ENCODE peak calls at places on chromosomes 11 and 22, in eight cellular contexts. B is GM23338, V is OCI-LY7, Z is MM.1S, L is SK-N-SH, M is HCT116, F is PC-3, D is hepatocyte. S is an unnamed sample.

GRCh38 chr11:89436071-89436470 is 55.1 kb downstream of the NOX4 start:
- DNase-seq in B (no peak), V (no peak), Z (no peak), L (no peak), M (no peak), F (no peak), D (peak), S (peak)

GRCh38 chr11:6353367-6353987 is 33.2 kb upstream of the CAVIN3 start:
- DNase-seq in B (peak), V (peak), Z (peak), L (peak), M (peak), F (peak), D (peak), S (peak)

GRCh38 chr22:17781319-17782031 is 7.2 kb upstream of the BID start:
- DNase-seq in B (no peak), V (peak), Z (peak), L (peak), M (no peak), F (peak), D (peak), S (no peak)

GRCh38 chr11:83070044-83070877 is 1.4 kb downstream of the RAB30 start:
- DNase-seq in B (peak), V (no peak), Z (no peak), L (no peak), M (no peak), F (peak), D (peak), S (peak)

GRCh38 chr11:14519692-14520085 is 497 bp downstream of the PSMA1 start:
- DNase-seq in B (no peak), V (peak), Z (no peak), L (no peak), M (no peak), F (peak), D (no peak), S (no peak)

GRCh38 chr22:39724857-39725256 is 154.3 kb downstream of the CACNA1I start:
- DNase-seq in B (no peak), V (no peak), Z (no peak), L (no peak), M (no peak), F (no peak), D (no peak), S (no peak)

GRCh38 chr11:78256962-78257361 is 68.2 kb downstream of the USP35 start:
- DNase-seq in B (no peak), V (no peak), Z (no peak), L (no peak), M (no peak), F (no peak), D (peak), S (no peak)

GRCh38 chr22:27179161-27179560 is 521.8 kb downstream of the MIAT start:
- DNase-seq in B (no peak), V (no peak), Z (no peak), L (no peak), M (no peak), F (no peak), D (no peak), S (no peak)

GRCh38 chr22:50702821-50703725 is 30.4 kb downstream of the SHANK3 start:
- DNase-seq in B (no peak), V (no peak), Z (no peak), L (no peak), M (no peak), F (no peak), D (no peak), S (no peak)

GRCh38 chr11:33551051-33551450 is 149.6 kb downstream of the C11orf91 start:
- DNase-seq in B (no peak), V (no peak), Z (no peak), L (no peak), M (no peak), F (no peak), D (no peak), S (no peak)

GRCh38 chr11:108933630-108934029 is 268.8 kb downstream of the DDX10 start:
- DNase-seq in B (no peak), V (no peak), Z (no peak), L (no peak), M (no peak), F (peak), D (no peak), S (no peak)

GRCh38 chr22:37279469-37279868 is 2.8 kb upstream of the CYTH4 start:
- DNase-seq in B (no peak), V (peak), Z (no peak), L (no peak), M (no peak), F (no peak), D (no peak), S (peak)

GRCh38 chr11:819943-820649 is 1.4 kb downstream of the PNPLA2 start:
- DNase-seq in B (peak), V (peak), Z (peak), L (peak), M (peak), F (peak), D (peak), S (peak)

GRCh38 chr22:39519681-39520053 is 695 bp upstream of the ATF4 start:
- DNase-seq in B (peak), V (peak), Z (peak), L (peak), M (no peak), F (peak), D (peak), S (peak)

GRCh38 chr22:42001127-42001526 is 2.5 kb downstream of the WBP2NL start:
- DNase-seq in B (no peak), V (no peak), Z (no peak), L (no peak), M (no peak), F (no peak), D (no peak), S (no peak)

GRCh38 chr11:17473071-17473744 is 3.4 kb downstream of the ABCC8 start:
- DNase-seq in B (peak), V (no peak), Z (no peak), L (peak), M (peak), F (peak), D (peak), S (peak)

GRCh38 chr11:128052912-128053641 is 534.3 kb downstream of the ETS1 start:
- DNase-seq in B (no peak), V (no peak), Z (no peak), L (peak), M (no peak), F (peak), D (no peak), S (no peak)

GRCh38 chr11:68127791-68128681 is 6.8 kb upstream of the CHKA start:
- DNase-seq in B (peak), V (no peak), Z (no peak), L (peak), M (peak), F (peak), D (peak), S (peak)

GRCh38 chr11:46693597-46694012 is 6.8 kb downstream of the ARHGAP1 start:
- DNase-seq in B (no peak), V (no peak), Z (no peak), L (no peak), M (no peak), F (no peak), D (peak), S (no peak)

GRCh38 chr22:32501797-32502290 is 27.2 kb downstream of the FBXO7 start:
- DNase-seq in B (no peak), V (no peak), Z (no peak), L (no peak), M (no peak), F (no peak), D (no peak), S (no peak)

GRCh38 chr11:118146554-118146953 is 6.1 kb downstream of the SCN4B start:
- DNase-seq in B (no peak), V (no peak), Z (no peak), L (no peak), M (no peak), F (no peak), D (no peak), S (no peak)

GRCh38 chr11:72319261-72319660 is 75.3 kb upstream of the PHOX2A start:
- DNase-seq in B (no peak), V (no peak), Z (no peak), L (no peak), M (no peak), F (no peak), D (no peak), S (no peak)

GRCh38 chr22:37459211-37459610 is 27.0 kb downstream of the MFNG start:
- DNase-seq in B (no peak), V (no peak), Z (no peak), L (no peak), M (no peak), F (no peak), D (no peak), S (no peak)

GRCh38 chr11:119112314-119113020 is 5.3 kb downstream of the C2CD2L start:
- DNase-seq in B (no peak), V (no peak), Z (no peak), L (no peak), M (no peak), F (no peak), D (no peak), S (no peak)

GRCh38 chr22:42202669-42203068 is 67.8 kb downstream of the TCF20 start:
- DNase-seq in B (no peak), V (no peak), Z (no peak), L (no peak), M (no peak), F (no peak), D (no peak), S (no peak)

GRCh38 chr11:8234425-8234821 is 29.3 kb downstream of the LMO1 start:
- DNase-seq in B (peak), V (no peak), Z (no peak), L (peak), M (peak), F (peak), D (no peak), S (no peak)
- TF ChIP-seq CTCF in B (peak), V (no peak), Z (no peak), L (peak), M (peak), F (peak), D (no peak), S (peak)

GRCh38 chr11:110314366-110315095 is 18.1 kb upstream of the RDX start:
- DNase-seq in B (no peak), V (no peak), Z (no peak), L (no peak), M (no peak), F (no peak), D (no peak), S (no peak)

GRCh38 chr11:110308071-110308470 is 11.7 kb upstream of the RDX start:
- DNase-seq in B (no peak), V (no peak), Z (no peak), L (no peak), M (no peak), F (no peak), D (no peak), S (peak)

GRCh38 chr11:110317516-110317932 is 21.1 kb upstream of the RDX start:
- DNase-seq in B (no peak), V (no peak), Z (no peak), L (peak), M (no peak), F (peak), D (no peak), S (no peak)

GRCh38 chr11:110312670-110313069 is 16.3 kb upstream of the RDX start:
- DNase-seq in B (no peak), V (no peak), Z (no peak), L (no peak), M (no peak), F (peak), D (no peak), S (no peak)

GRCh38 chr11:110311783-110312578 is 15.6 kb upstream of the RDX start:
- DNase-seq in B (no peak), V (no peak), Z (peak), L (no peak), M (no peak), F (peak), D (no peak), S (no peak)
- H2AFZ ChIP-seq in B (peak), V (peak), Z (no peak), L (peak), M (peak), F (peak), D (no peak), S (peak)

DNA sequence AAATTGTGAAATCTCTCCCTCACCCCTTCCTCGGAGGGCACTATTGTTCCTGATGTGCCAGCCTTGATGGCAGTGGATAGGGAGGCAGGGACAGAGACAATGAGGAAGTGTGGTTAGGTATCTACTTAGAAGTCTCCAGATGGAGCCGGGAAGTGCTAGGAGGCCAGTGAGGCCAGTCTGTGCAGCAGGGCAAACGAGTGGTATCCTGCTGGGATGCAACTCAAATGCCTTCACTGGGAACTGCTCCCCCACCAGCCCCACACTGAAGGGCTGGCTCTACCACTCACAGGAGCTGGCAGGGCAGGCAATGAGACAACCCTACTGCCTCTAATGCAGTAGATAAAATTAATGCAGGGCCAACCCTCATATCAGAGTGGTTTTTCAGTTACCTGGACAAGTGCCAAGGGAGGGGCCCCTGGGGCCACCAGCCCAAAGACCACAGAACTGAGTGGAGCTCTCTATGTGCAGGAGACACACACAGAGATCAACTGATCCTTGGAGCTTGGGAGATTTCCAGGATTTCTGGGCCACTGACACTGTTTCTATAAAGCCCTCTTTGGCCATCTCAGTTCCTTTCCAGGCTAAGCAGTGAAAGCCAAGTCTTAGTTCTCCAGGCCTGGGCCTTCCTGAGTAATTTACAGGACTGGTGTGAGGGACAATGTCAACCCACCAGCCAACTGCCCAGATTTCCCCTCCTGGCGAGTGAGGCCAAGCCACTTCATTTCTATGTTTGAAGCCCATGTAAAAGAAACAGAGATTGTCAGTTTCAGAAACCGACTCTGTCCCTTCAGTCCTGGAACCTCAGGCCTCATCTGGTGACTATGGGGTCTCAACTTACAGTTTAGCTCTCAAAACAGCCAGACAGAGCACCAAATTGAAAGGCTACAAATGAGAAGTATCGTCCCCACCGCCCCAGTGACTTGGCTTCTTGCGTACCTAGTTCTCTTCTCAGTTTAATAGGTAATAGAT is 4.1 kb downstream of the MIF start:
- DNase-seq in B (no peak), V (no peak), Z (no peak), L (no peak), M (no peak), F (no peak), D (no peak), S (no peak)
- TF ChIP-seq EZH2phosphoT487 in B (no peak), V (no peak), Z (no peak), L (no peak), M (no peak), F (no peak), D (no peak), S (no peak)

DNA sequence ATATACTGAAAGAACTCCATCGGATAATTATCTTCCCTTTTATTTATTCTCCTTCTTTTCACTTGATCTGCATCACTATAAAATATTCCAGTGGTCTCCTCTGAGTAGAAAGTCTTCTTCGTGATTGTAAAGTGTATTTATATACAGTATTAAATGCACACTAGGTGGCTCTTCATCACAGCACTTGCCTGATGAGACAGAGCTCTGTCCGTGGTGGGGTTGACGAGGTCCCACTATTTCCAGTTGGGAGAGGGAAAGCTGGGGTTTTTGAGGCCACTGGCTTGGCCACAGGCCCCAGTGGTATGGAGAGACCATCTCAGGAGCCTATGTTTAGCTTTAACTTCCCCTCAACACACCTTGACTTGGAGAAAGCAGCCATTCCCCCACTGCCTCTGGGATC is 31.6 kb upstream of the ZBTB16 start:
- DNase-seq in B (no peak), V (peak), Z (no peak), L (no peak), M (no peak), F (peak), D (no peak), S (no peak)
- TF ChIP-seq CTCF in B (peak), V (peak), Z (no peak), L (peak), M (no peak), F (peak), D (peak), S (no peak)

GRCh38 chr11:61853698-61854169 is 25.6 kb downstream of the FADS2 start:
- DNase-seq in B (no peak), V (no peak), Z (no peak), L (no peak), M (no peak), F (no peak), D (no peak), S (no peak)
- H2AFZ ChIP-seq in B (no peak), V (no peak), Z (no peak), L (no peak), M (no peak), F (no peak), D (no peak), S (no peak)

GRCh38 chr11:122900803-122901202 is 18.2 kb downstream of the JHY start:
- DNase-seq in B (no peak), V (no peak), Z (no peak), L (no peak), M (no peak), F (no peak), D (no peak), S (no peak)
- TF ChIP-seq EZH2phosphoT487 in B (no peak), V (no peak), Z (no peak), L (no peak), M (no peak), F (no peak), D (no peak), S (no peak)

DNA sequence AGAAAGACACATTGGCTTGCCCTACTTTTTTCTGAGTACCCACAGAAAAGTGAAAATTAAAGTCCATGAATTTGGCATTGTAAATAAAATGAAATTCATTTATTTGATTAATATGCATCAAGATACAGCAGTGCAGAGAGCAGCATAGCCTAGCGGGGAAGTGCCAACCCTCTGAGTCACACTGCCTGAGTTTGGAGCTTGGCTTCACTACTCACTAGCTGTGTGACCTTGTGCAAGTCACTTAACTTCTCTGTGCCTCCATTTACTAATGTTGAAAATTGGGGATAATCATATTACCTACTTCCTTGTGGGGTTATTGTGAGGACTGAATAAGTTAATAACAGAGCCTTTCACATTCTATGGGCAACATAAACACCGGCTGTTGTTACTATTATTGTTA is 111.5 kb upstream of the CSNK2A3 start:
- DNase-seq in B (no peak), V (no peak), Z (no peak), L (no peak), M (no peak), F (peak), D (no peak), S (no peak)
- TF ChIP-seq CTCF in B (no peak), V (no peak), Z (no peak), L (no peak), M (no peak), F (no peak), D (no peak), S (no peak)